ENCODE peak calls at places on chromosome 6, in five cellular contexts. One of them, this sample, is unnamed.

GRCh38 chr6:17986656-17987575 is 519 bp downstream of the KIF13A start:
- DNase-seq in NCI-H1092 treated with DMSO at 0.1 percent for 48 hours: no peak
- DNase-seq in left colon: peak; percentile 66
- DNase-seq in left ventricle myocardium superior: peak; percentile 75
- DNase-seq in stimulated activated CD8-positive, alpha-beta memory T cell treated with anti-CD3 and anti-CD28 coated beads, Interleukin-12 subunit alpha, Interleukin-12 subunit beta, amount 100 ng/mL, for 1 hour: no peak
- DNase-seq in this sample: no peak

GRCh38 chr6:15595461-15596173 is 67.2 kb downstream of the DTNBP1 start:
- DNase-seq in NCI-H1092 treated with DMSO at 0.1 percent for 48 hours: no peak
- DNase-seq in left colon: no peak
- DNase-seq in left ventricle myocardium superior: peak; percentile 23
- DNase-seq in stimulated activated CD8-positive, alpha-beta memory T cell treated with anti-CD3 and anti-CD28 coated beads, Interleukin-12 subunit alpha, Interleukin-12 subunit beta, amount 100 ng/mL, for 1 hour: no peak
- DNase-seq in this sample: no peak

GRCh38 chr6:92130944-92131343 is 1288.4 kb downstream of the EPHA7 start:
- DNase-seq in NCI-H1092 treated with DMSO at 0.1 percent for 48 hours: no peak
- DNase-seq in left colon: no peak
- DNase-seq in left ventricle myocardium superior: no peak
- DNase-seq in stimulated activated CD8-positive, alpha-beta memory T cell treated with anti-CD3 and anti-CD28 coated beads, Interleukin-12 subunit alpha, Interleukin-12 subunit beta, amount 100 ng/mL, for 1 hour: no peak
- DNase-seq in this sample: no peak

GRCh38 chr6:23591761-23592160 is 534.3 kb upstream of the NRSN1 start:
- DNase-seq in NCI-H1092 treated with DMSO at 0.1 percent for 48 hours: no peak
- DNase-seq in left colon: no peak
- DNase-seq in left ventricle myocardium superior: no peak
- DNase-seq in stimulated activated CD8-positive, alpha-beta memory T cell treated with anti-CD3 and anti-CD28 coated beads, Interleukin-12 subunit alpha, Interleukin-12 subunit beta, amount 100 ng/mL, for 1 hour: no peak
- DNase-seq in this sample: no peak

GRCh38 chr6:89612121-89612520 is 26.4 kb downstream of the LYRM2 start:
- DNase-seq in NCI-H1092 treated with DMSO at 0.1 percent for 48 hours: no peak
- DNase-seq in left colon: no peak
- DNase-seq in left ventricle myocardium superior: no peak
- DNase-seq in stimulated activated CD8-positive, alpha-beta memory T cell treated with anti-CD3 and anti-CD28 coated beads, Interleukin-12 subunit alpha, Interleukin-12 subunit beta, amount 100 ng/mL, for 1 hour: no peak
- DNase-seq in this sample: no peak

GRCh38 chr6:139236105-139236504 is 55.7 kb downstream of the TXLNB start:
- DNase-seq in NCI-H1092 treated with DMSO at 0.1 percent for 48 hours: no peak
- DNase-seq in left colon: no peak
- DNase-seq in left ventricle myocardium superior: no peak
- DNase-seq in stimulated activated CD8-positive, alpha-beta memory T cell treated with anti-CD3 and anti-CD28 coated beads, Interleukin-12 subunit alpha, Interleukin-12 subunit beta, amount 100 ng/mL, for 1 hour: no peak
- DNase-seq in this sample: no peak

GRCh38 chr6:89768324-89768723 is 51.3 kb downstream of the MDN1 start:
- DNase-seq in NCI-H1092 treated with DMSO at 0.1 percent for 48 hours: no peak
- DNase-seq in left colon: no peak
- DNase-seq in left ventricle myocardium superior: no peak
- DNase-seq in stimulated activated CD8-positive, alpha-beta memory T cell treated with anti-CD3 and anti-CD28 coated beads, Interleukin-12 subunit alpha, Interleukin-12 subunit beta, amount 100 ng/mL, for 1 hour: no peak
- DNase-seq in this sample: no peak

GRCh38 chr6:37777272-37777736 is 42.2 kb upstream of the ZFAND3 start:
- DNase-seq in NCI-H1092 treated with DMSO at 0.1 percent for 48 hours: no peak
- DNase-seq in left colon: no peak
- DNase-seq in left ventricle myocardium superior: no peak
- DNase-seq in stimulated activated CD8-positive, alpha-beta memory T cell treated with anti-CD3 and anti-CD28 coated beads, Interleukin-12 subunit alpha, Interleukin-12 subunit beta, amount 100 ng/mL, for 1 hour: no peak
- DNase-seq in this sample: no peak

GRCh38 chr6:138419766-138420165 is 15.7 kb downstream of the HEBP2 start:
- DNase-seq in NCI-H1092 treated with DMSO at 0.1 percent for 48 hours: no peak
- DNase-seq in left colon: no peak
- DNase-seq in left ventricle myocardium superior: no peak
- DNase-seq in stimulated activated CD8-positive, alpha-beta memory T cell treated with anti-CD3 and anti-CD28 coated beads, Interleukin-12 subunit alpha, Interleukin-12 subunit beta, amount 100 ng/mL, for 1 hour: no peak
- DNase-seq in this sample: no peak

GRCh38 chr6:13142611-13143010 is 185.7 kb downstream of the TBC1D7 start:
- DNase-seq in NCI-H1092 treated with DMSO at 0.1 percent for 48 hours: no peak
- DNase-seq in left colon: no peak
- DNase-seq in left ventricle myocardium superior: no peak
- DNase-seq in stimulated activated CD8-positive, alpha-beta memory T cell treated with anti-CD3 and anti-CD28 coated beads, Interleukin-12 subunit alpha, Interleukin-12 subunit beta, amount 100 ng/mL, for 1 hour: no peak
- DNase-seq in this sample: no peak

GRCh38 chr6:127102299-127102698 is 16.2 kb upstream of the RSPO3 start:
- DNase-seq in NCI-H1092 treated with DMSO at 0.1 percent for 48 hours: no peak
- DNase-seq in left colon: no peak
- DNase-seq in left ventricle myocardium superior: no peak
- DNase-seq in stimulated activated CD8-positive, alpha-beta memory T cell treated with anti-CD3 and anti-CD28 coated beads, Interleukin-12 subunit alpha, Interleukin-12 subunit beta, amount 100 ng/mL, for 1 hour: no peak
- DNase-seq in this sample: peak; percentile 94

GRCh38 chr6:112296122-112296521 is 41.8 kb upstream of the LAMA4 start:
- DNase-seq in NCI-H1092 treated with DMSO at 0.1 percent for 48 hours: no peak
- DNase-seq in left colon: no peak
- DNase-seq in left ventricle myocardium superior: no peak
- DNase-seq in stimulated activated CD8-positive, alpha-beta memory T cell treated with anti-CD3 and anti-CD28 coated beads, Interleukin-12 subunit alpha, Interleukin-12 subunit beta, amount 100 ng/mL, for 1 hour: no peak
- DNase-seq in this sample: peak; percentile 76

GRCh38 chr6:94245395-94245794 is 826.0 kb upstream of the EPHA7 start:
- DNase-seq in NCI-H1092 treated with DMSO at 0.1 percent for 48 hours: no peak
- DNase-seq in left colon: no peak
- DNase-seq in left ventricle myocardium superior: no peak
- DNase-seq in stimulated activated CD8-positive, alpha-beta memory T cell treated with anti-CD3 and anti-CD28 coated beads, Interleukin-12 subunit alpha, Interleukin-12 subunit beta, amount 100 ng/mL, for 1 hour: no peak
- DNase-seq in this sample: no peak

GRCh38 chr6:41371992-41372525 is 36.7 kb downstream of the NCR2 start:
- DNase-seq in NCI-H1092 treated with DMSO at 0.1 percent for 48 hours: peak; percentile 10
- DNase-seq in left colon: peak; percentile 30
- DNase-seq in left ventricle myocardium superior: peak; percentile 39
- DNase-seq in stimulated activated CD8-positive, alpha-beta memory T cell treated with anti-CD3 and anti-CD28 coated beads, Interleukin-12 subunit alpha, Interleukin-12 subunit beta, amount 100 ng/mL, for 1 hour: peak; percentile 4
- DNase-seq in this sample: no peak

GRCh38 chr6:167708501-167709094 is 118.1 kb upstream of the AFDN start:
- DNase-seq in NCI-H1092 treated with DMSO at 0.1 percent for 48 hours: no peak
- DNase-seq in left colon: no peak
- DNase-seq in left ventricle myocardium superior: no peak
- DNase-seq in stimulated activated CD8-positive, alpha-beta memory T cell treated with anti-CD3 and anti-CD28 coated beads, Interleukin-12 subunit alpha, Interleukin-12 subunit beta, amount 100 ng/mL, for 1 hour: no peak
- DNase-seq in this sample: no peak

GRCh38 chr6:157770946-157771345 is 52.1 kb upstream of the SNX9 start:
- DNase-seq in NCI-H1092 treated with DMSO at 0.1 percent for 48 hours: no peak
- DNase-seq in left colon: no peak
- DNase-seq in left ventricle myocardium superior: no peak
- DNase-seq in stimulated activated CD8-positive, alpha-beta memory T cell treated with anti-CD3 and anti-CD28 coated beads, Interleukin-12 subunit alpha, Interleukin-12 subunit beta, amount 100 ng/mL, for 1 hour: no peak
- DNase-seq in this sample: peak; percentile 80

GRCh38 chr6:27139753-27140522 is 107.6 kb upstream of the PRSS16 start:
- DNase-seq in NCI-H1092 treated with DMSO at 0.1 percent for 48 hours: no peak
- DNase-seq in left colon: peak; percentile 45
- DNase-seq in left ventricle myocardium superior: no peak
- DNase-seq in stimulated activated CD8-positive, alpha-beta memory T cell treated with anti-CD3 and anti-CD28 coated beads, Interleukin-12 subunit alpha, Interleukin-12 subunit beta, amount 100 ng/mL, for 1 hour: no peak
- DNase-seq in this sample: no peak

GRCh38 chr6:98041921-98042320 is 758.9 kb upstream of the MMS22L start:
- DNase-seq in NCI-H1092 treated with DMSO at 0.1 percent for 48 hours: peak; percentile 62
- DNase-seq in left colon: no peak
- DNase-seq in left ventricle myocardium superior: no peak
- DNase-seq in stimulated activated CD8-positive, alpha-beta memory T cell treated with anti-CD3 and anti-CD28 coated beads, Interleukin-12 subunit alpha, Interleukin-12 subunit beta, amount 100 ng/mL, for 1 hour: no peak
- DNase-seq in this sample: no peak

GRCh38 chr6:151388997-151389639 is 2.2 kb downstream of the ZBTB2 start:
- DNase-seq in NCI-H1092 treated with DMSO at 0.1 percent for 48 hours: no peak
- DNase-seq in left colon: no peak
- DNase-seq in left ventricle myocardium superior: no peak
- DNase-seq in stimulated activated CD8-positive, alpha-beta memory T cell treated with anti-CD3 and anti-CD28 coated beads, Interleukin-12 subunit alpha, Interleukin-12 subunit beta, amount 100 ng/mL, for 1 hour: no peak
- DNase-seq in this sample: no peak

GRCh38 chr6:89138173-89138572 is 7.7 kb upstream of the PM20D2 start:
- DNase-seq in NCI-H1092 treated with DMSO at 0.1 percent for 48 hours: no peak
- DNase-seq in left colon: no peak
- DNase-seq in left ventricle myocardium superior: no peak
- DNase-seq in stimulated activated CD8-positive, alpha-beta memory T cell treated with anti-CD3 and anti-CD28 coated beads, Interleukin-12 subunit alpha, Interleukin-12 subunit beta, amount 100 ng/mL, for 1 hour: no peak
- DNase-seq in this sample: no peak

This sample was measured in PC-9.